ENCODE peak calls at places on chromosomes 1 and 21, in four cellular contexts. I, S, W and R are unnamed samples.

GRCh38 chr1:30670195-30671060 is 53.0 kb downstream of the MATN1 start:
- DNase-seq in I (no peak), S (no peak), W (no peak), R (no peak)

GRCh38 chr1:14662116-14662515 is 63.6 kb downstream of the KAZN start:
- DNase-seq in I (no peak), S (peak), W (peak), R (no peak)

GRCh38 chr21:37166733-37167132 is 93.7 kb downstream of the TTC3 start:
- DNase-seq in I (no peak), S (no peak), W (no peak), R (no peak)

GRCh38 chr1:20972855-20973254 is 185.7 kb upstream of the HP1BP3 start:
- DNase-seq in I (no peak), S (no peak), W (no peak), R (no peak)

GRCh38 chr1:32500387-32501209 is 35.7 kb downstream of the ZBTB8B start:
- DNase-seq in I (no peak), S (peak), W (peak), R (no peak)

GRCh38 chr1:231040019-231040799 is at the start of gene FAM89A:
- DNase-seq in I (peak), S (peak), W (peak), R (no peak)

GRCh38 chr1:214958491-214958890 is 124.0 kb upstream of the KCNK2 start:
- DNase-seq in I (no peak), S (no peak), W (no peak), R (no peak)

GRCh38 chr1:42943166-42943565 is 15.5 kb downstream of the SLC2A1 start:
- DNase-seq in I (peak), S (peak), W (peak), R (no peak)

GRCh38 chr1:177620636-177621190 is 349.1 kb downstream of the SEC16B start:
- DNase-seq in I (no peak), S (no peak), W (no peak), R (no peak)

GRCh38 chr1:246162560-246162959 is 344.5 kb downstream of the SMYD3 start:
- DNase-seq in I (no peak), S (no peak), W (no peak), R (no peak)

GRCh38 chr1:9890224-9890731 is 19.8 kb downstream of the CTNNBIP1 start:
- DNase-seq in I (no peak), S (peak), W (peak), R (no peak)

GRCh38 chr1:21899972-21900371 is 37.1 kb downstream of the HSPG2 start:
- DNase-seq in I (no peak), S (peak), W (peak), R (no peak)

GRCh38 chr1:95069711-95070093 is 3.0 kb downstream of the ALG14 start:
- DNase-seq in I (no peak), S (no peak), W (no peak), R (no peak)

GRCh38 chr1:10160173-10160572 is 50.2 kb upstream of the KIF1B start:
- DNase-seq in I (no peak), S (no peak), W (no peak), R (no peak)

DNA sequence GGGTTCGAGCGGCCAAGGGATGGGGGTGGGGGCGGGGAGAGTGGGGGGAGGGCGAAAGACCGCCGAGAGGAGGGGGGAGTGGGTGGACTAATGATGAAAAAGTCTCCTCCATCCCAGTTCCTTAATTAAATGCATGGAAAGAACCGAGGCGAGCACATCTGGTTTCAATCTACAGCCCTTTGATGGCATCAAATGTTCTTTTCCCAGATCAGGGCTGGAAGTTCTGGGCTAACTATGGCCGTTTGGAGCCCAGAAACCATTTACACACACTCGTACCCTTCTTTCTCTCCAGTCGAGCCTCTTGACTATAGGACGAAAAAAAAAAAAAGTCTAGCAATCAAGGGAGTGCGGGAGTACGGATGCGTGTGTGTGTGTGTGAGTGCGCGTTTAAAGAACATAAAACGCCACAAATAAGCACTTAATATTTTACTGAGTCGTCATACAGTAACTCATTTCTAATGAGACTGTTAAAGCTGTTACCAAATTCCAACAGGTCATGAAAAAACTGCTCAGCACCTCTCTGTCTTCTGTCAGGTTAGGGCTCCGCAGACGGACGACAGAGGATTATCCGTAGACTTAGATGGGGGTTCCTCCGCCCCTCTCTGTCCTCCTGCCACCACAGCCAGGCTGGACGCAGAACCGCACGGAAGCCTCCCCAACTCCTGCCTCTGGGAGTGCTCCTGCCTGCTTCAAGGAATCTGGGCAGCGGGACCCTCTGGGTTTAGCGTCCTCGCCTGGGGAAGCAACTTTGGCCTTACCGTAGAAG is 2.1 kb upstream of the PRRX1 start:
- DNase-seq in I (no peak), S (peak), W (no peak), R (no peak)
- TF ChIP-seq CTCF in I (no peak), S (no peak), W (peak), R (no peak)

GRCh38 chr1:98001764-98002163 is 80.9 kb upstream of the DPYD start:
- DNase-seq in I (no peak), S (no peak), W (no peak), R (no peak)
- TF ChIP-seq CTCF in I (no peak), S (no peak), W (no peak), R (no peak)

DNA sequence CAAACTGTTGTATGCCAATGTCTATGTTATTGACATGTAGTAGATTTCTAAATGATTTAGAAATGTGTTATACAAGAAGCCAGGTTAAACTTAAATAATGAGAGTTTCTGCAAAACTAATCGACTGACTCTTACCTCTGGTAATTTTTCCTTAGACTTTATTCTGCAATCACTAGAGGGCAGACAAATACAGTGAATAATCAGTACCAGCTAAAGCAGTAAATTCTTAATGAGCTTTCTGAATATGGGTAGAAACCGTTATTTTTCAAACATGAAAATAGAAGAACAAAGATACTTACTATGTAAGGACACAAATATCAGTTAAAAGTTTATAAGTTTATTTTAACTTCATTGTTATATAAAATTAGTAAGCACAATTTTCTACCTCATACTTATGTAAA is 97.9 kb upstream of the RGS1 start:
- DNase-seq in I (no peak), S (no peak), W (no peak), R (no peak)
- TF ChIP-seq CTCF in I (peak), S (peak), W (peak), R (peak)

DNA sequence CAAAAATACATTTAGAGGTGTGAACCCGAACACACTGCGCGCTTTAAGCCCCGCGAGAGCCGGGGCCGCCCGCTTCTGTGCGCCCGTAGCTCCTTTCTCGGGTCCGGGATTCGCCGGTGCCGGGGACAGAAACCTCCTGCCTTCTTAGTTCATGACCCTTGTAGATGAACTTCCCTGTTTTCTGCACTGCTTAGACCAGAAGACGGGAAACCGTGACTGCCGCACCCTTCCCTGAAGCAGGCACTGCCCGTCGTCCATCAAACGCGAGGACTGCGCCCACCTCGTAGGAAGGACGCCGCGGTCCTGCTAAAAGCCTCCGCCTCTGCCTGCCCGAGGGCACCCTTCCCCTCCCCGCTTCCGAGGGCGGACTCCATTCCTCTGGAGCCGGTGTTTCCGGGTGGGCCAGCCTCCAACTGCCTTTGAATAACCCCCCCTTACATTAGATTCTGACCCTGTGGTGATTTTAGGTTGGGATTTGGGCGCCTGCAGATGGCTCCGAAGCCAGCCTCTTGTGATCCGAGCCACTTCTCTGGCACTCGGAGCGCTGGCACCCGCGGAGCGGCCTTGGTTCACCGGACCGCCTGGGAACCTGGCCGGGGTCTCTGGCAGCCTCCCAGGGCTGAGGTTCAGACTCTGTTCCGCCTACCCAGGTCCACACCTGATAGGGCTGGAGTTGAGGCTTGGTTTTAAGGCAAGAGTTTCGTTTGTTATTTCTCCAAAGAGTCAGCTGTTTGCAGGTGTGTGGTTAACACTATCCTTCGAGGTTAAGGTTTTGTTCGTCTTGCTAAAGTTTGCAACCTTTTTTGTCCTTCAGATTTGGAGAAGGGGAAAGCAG is 1.2 kb upstream of the PTTG1IP start:
- DNase-seq in I (peak), S (peak), W (peak), R (no peak)
- TF ChIP-seq CTCF in I (no peak), S (no peak), W (no peak), R (no peak)

DNA sequence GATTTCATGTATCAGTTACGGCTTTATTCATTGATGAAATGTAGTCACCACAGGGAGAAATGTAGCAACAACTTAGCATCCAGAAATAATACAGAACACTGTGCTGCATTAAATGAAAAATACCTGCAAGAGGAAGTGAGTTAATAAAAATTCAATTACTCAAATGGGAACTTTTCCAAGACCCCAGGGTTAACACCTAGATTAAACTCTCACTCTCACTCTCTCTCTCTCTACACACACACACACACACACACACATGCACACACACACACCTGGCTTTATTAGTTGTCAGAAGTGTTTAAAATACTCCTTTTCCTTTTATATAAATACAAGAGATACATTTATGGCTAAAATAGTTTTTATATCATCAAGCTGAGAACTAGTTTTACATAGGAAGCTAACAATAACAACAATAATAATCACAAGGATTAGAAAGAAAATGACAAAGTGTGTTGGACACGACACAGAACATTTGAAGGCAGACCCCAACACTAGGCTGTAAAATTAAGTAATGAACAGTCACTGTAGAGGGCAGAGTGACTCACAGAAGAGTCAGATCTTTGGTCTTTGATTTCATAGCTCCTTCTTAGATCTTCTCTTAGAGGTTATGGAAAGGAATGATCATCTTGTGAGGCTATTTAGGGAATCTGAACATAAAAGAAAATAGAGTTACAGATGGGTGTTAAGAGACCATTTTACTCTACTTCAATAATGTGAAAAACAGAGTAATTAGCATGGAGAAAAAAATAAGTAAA is 1266.0 kb upstream of the ADGRL2 start:
- DNase-seq in I (no peak), S (no peak), W (no peak), R (no peak)
- TF ChIP-seq CTCF in I (no peak), S (no peak), W (no peak), R (no peak)

GRCh38 chr1:191831572-191831971 is 326.7 kb upstream of the RGS18 start:
- DNase-seq in I (no peak), S (no peak), W (no peak), R (no peak)
- TF ChIP-seq CTCF in I (no peak), S (no peak), W (no peak), R (peak)

DNA sequence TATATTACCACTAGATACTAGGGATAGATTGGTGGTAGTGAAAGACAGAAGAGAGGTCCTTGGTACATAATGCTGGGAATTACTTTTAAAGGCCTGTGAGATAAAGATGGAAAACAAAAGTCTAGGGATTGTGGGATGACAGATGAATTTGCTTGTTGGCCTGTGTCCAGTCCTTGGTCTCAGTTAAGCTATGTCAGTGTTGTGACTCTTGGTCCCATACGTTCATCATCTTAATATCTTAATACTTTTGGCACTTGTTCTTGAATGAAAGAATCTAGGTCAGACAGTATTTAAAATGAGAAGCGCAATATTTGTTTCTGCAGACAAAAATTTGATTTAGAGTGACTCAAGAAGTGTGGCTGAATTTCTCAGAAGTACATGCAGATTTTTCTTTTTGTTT is 7.6 kb downstream of the RPL5 start:
- DNase-seq in I (no peak), S (no peak), W (no peak), R (no peak)
- TF ChIP-seq CTCF in I (no peak), S (no peak), W (no peak), R (no peak)

GRCh38 chr1:77582905-77583304 is 99.6 kb downstream of the ZZZ3 start:
- DNase-seq in I (no peak), S (no peak), W (no peak), R (no peak)

GRCh38 chr1:77583483-77583882 is 99.0 kb downstream of the ZZZ3 start:
- DNase-seq in I (no peak), S (no peak), W (no peak), R (no peak)

GRCh38 chr1:77584884-77585283 is 97.6 kb downstream of the ZZZ3 start:
- DNase-seq in I (no peak), S (no peak), W (no peak), R (no peak)

DNA sequence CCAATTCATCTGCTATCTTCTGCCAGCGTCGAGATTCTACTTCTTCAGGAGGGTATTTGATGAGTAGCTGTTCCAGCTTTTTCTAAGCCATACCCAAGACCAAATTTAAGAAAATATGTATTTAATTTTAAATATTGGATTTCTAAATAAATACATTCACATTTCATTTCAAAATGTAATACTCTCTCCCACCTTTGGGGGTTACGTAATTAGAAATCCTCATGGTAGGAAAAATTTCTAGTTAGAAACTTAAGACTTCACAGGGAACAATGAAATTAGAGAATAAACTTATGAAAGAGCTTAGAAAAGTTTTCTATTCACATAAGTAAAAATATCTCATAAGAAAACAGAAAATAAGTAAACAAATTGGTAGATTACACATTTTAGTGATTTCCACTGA is 102.9 kb downstream of the ZZZ3 start:
- DNase-seq in I (no peak), S (no peak), W (no peak), R (no peak)
- TF ChIP-seq CTCF in I (no peak), S (no peak), W (no peak), R (no peak)

GRCh38 chr1:111228748-111229126 is 1.2 kb downstream of the CHI3L2 start:
- DNase-seq in I (no peak), S (no peak), W (no peak), R (no peak)
- TF ChIP-seq CTCF in I (no peak), S (no peak), W (no peak), R (no peak)